ENCODE peak calls at places on chromosomes 2 and 18, in five cellular contexts. N is HepG2; T is CD4-positive, alpha-beta memory T cell; V is left lung; H is fibroblast of mammary gland. S is an unnamed sample.
A peak's percentile ranks its signal among the peaks of the same experiment; 100 is the strongest.

GRCh38 chr2:160376576-160376975 is 117.0 kb downstream of the RBMS1 start:
- DNase-seq in T (no peak), H (peak; percentile 69), V (no peak), N (no peak), S (peak; percentile 54)

GRCh38 chr2:98388601-98389247 is 42.5 kb downstream of the CNGA3 start:
- DNase-seq in T (no peak), H (no peak), V (no peak), N (no peak), S (no peak)

GRCh38 chr2:240611601-240612210 is 13.6 kb upstream of the GPR35 start:
- DNase-seq in H (no peak), N (no peak), T (no peak), V (no peak), S (no peak)

GRCh38 chr2:230893881-230894781 is 29.4 kb downstream of the ITM2C start:
- DNase-seq in T (no peak), H (no peak), N (no peak), V (no peak), S (no peak)

GRCh38 chr2:222180619-222181018 is 118.2 kb downstream of the PAX3 start:
- DNase-seq in V (no peak), H (peak; percentile 2), N (no peak), T (no peak), S (no peak)

GRCh38 chr2:238916875-238917590 is 69.1 kb downstream of the TWIST2 start:
- DNase-seq in N (no peak), H (no peak), V (peak; percentile 26), T (no peak), S (peak; percentile 50)

GRCh38 chr2:25347205-25347815 is 5.6 kb upstream of the DNMT3A start:
- DNase-seq in V (no peak), H (peak; percentile 66), T (no peak), N (no peak), S (peak; percentile 67)

GRCh38 chr2:216082805-216083204 is 1.1 kb downstream of the TMEM169 start:
- DNase-seq in T (no peak), V (no peak), H (no peak), N (peak; percentile 40), S (no peak)

GRCh38 chr2:184577056-184577455 is 21.3 kb upstream of the ZNF804A start:
- DNase-seq in V (no peak), H (no peak), T (no peak), N (no peak), S (no peak)

GRCh38 chr18:55579888-55580287 is 8.1 kb downstream of the TCF4 start:
- DNase-seq in N (no peak), T (no peak), V (no peak), H (no peak), S (no peak)

GRCh38 chr2:88626171-88627054 is 851 bp downstream of the EIF2AK3 start:
- DNase-seq in N (no peak), H (no peak), V (peak; percentile 47), T (peak; percentile 63), S (no peak)

GRCh38 chr2:96157649-96158553 is 12.7 kb upstream of the DUSP2 start:
- DNase-seq in H (no peak), T (peak; percentile 51), V (no peak), N (no peak), S (no peak)

GRCh38 chr2:64945973-64946736 is 43.0 kb upstream of the SLC1A4 start:
- DNase-seq in V (peak; percentile 58), T (peak; percentile 46), N (no peak), H (no peak), S (no peak)

GRCh38 chr2:232632904-232633412 is 446 bp upstream of the EFHD1 start:
- DNase-seq in T (no peak), H (peak; percentile 11), N (no peak), V (no peak), S (peak; percentile 63)

GRCh38 chr2:232633413-232634318 is at the start of gene EFHD1:
- DNase-seq in T (peak; percentile 37), H (peak; percentile 17), N (no peak), V (peak; percentile 80), S (peak; percentile 85)

GRCh38 chr2:232632229-232632903 is 1.0 kb upstream of the EFHD1 start:
- DNase-seq in H (no peak), V (no peak), N (no peak), T (no peak), S (no peak)

GRCh38 chr2:232635820-232636219 is 2.4 kb downstream of the EFHD1 start:
- DNase-seq in N (no peak), V (no peak), T (no peak), H (no peak), S (no peak)

GRCh38 chr2:232634319-232635150 is 1.1 kb downstream of the EFHD1 start:
- DNase-seq in T (no peak), N (no peak), H (no peak), V (no peak), S (no peak)
- H3K4me3 ChIP-seq in T (no peak overlapping the region), N (peak overlapping the region; percentile 70), H (no peak overlapping the region), V (peak overlapping the region; percentile 35), S (peak overlapping the region; percentile 47)

GRCh38 chr18:73690222-73690621 is 457.4 kb downstream of the FBXO15 start:
- DNase-seq in V (no peak), N (no peak), T (no peak), H (no peak), S (no peak)
- H3K4me3 ChIP-seq in V (no peak overlapping the region), N (no peak overlapping the region), T (no peak overlapping the region), H (no peak overlapping the region), S (no peak overlapping the region)

DNA sequence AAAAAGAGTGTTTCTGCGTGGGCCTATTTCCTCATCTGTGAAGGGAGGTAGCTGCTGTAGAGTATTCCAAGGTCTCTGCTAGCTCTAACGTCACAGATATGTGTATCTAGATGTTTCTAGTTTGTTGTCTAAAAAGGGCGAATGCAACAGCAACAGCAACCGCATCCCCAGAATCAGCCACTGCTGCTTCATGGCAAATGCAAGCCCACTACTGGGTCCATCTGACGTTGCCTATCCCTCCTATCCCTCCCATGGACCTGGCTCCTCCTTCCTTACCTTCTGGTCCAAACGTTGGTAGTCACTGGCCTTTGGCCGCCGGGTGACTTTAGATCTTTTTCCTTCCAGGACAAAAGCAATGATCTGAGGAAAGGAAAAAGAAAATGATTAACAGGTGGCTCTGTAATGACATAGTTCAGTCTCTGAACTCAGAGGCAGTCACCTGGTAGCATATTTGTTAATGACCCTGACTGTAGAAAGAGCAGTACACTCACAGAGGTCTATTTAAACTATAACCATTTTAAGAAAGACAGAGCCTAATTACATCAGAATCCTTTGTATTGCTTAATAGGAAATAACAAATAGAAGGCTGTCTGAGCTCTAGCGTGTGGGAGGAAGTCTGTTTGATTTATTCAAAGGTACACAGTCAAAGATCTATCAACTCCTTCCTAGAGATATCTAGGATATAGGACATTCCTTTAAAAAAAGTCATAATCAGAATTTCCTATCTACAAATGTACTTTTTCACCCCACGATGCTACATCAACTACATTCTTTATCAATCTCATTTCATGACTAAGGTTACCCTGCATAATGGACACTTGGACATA is 2.9 kb downstream of the TGOLN2 start:
- DNase-seq in T (no peak), N (peak; percentile 99), H (peak; percentile 49), V (no peak), S (peak; percentile 46)
- H3K4me3 ChIP-seq in T (peak overlapping the region; percentile 99), N (peak overlapping the region; percentile 90), H (peak overlapping the region; percentile 70), V (peak overlapping the region; percentile 86), S (peak overlapping the region; percentile 88)

DNA sequence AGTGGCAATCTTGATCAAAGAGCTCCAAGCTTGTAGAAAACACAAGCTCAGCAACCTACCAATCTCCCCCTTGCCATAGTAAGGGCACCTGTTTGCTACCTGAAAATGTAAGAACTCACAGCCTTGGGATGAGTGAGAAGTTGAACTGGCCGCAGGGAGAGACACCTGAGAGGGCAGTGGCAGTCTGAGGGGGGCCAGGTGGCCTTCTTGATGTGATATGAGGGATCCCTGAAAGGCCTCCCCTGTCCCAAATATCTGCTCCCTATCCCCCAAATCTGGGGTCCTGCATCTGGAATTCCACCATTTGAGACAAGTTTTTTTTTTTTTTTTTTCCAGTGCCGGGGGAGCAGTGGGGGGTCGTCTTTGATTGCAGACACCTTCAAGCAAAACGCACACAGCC is 230.2 kb upstream of the SMAD2 start:
- DNase-seq in V (no peak), N (no peak), T (no peak), H (no peak), S (no peak)
- H3K4me3 ChIP-seq in V (peak overlapping the region; percentile 59), N (no peak overlapping the region), T (no peak overlapping the region), H (peak overlapping the region; percentile 62), S (peak overlapping the region; percentile 67)

GRCh38 chr2:44933434-44933951 is 8.0 kb upstream of the SIX3 start:
- DNase-seq in V (no peak), T (no peak), H (no peak), N (no peak), S (no peak)
- H3K4me3 ChIP-seq in V (no peak overlapping the region), T (no peak overlapping the region), H (no peak overlapping the region), N (no peak overlapping the region), S (no peak overlapping the region)

S was measured in foreskin fibroblast.